ENCODE peak calls at places on chromosomes 12 and 14, in ten cellular contexts. One of them, this sample, is unnamed.

GRCh38 chr12:57523706-57524614 is 1.3 kb downstream of the MBD6 start:
- DNase-seq in astrocyte of the spinal cord: no peak
- DNase-seq in substantia nigra: no peak
- DNase-seq in transverse colon: no peak
- DNase-seq in activated CD4-positive, alpha-beta memory T cell treated with anti-CD3 and anti-CD28 coated beads, Interleukin-2, amount 10 ng/mL, durations not matched to agents 7 days and 5 days: no peak
- DNase-seq in caudate nucleus: no peak
- DNase-seq in NCI-H460: no peak
- DNase-seq in foreskin fibroblast: no peak
- DNase-seq in neural crest cell: no peak
- DNase-seq in HT-29: no peak
- DNase-seq in this sample: no peak

GRCh38 chr12:70948236-70948975 is 27.9 kb upstream of the PTPRR start:
- DNase-seq in astrocyte of the spinal cord: no peak
- DNase-seq in substantia nigra: no peak
- DNase-seq in transverse colon: no peak
- DNase-seq in activated CD4-positive, alpha-beta memory T cell treated with anti-CD3 and anti-CD28 coated beads, Interleukin-2, amount 10 ng/mL, durations not matched to agents 7 days and 5 days: no peak
- DNase-seq in caudate nucleus: no peak
- DNase-seq in NCI-H460: no peak
- DNase-seq in foreskin fibroblast: no peak
- DNase-seq in neural crest cell: no peak
- DNase-seq in HT-29: no peak
- DNase-seq in this sample: no peak

GRCh38 chr12:31702047-31702446 is 26.8 kb downstream of the AMN1 start:
- DNase-seq in astrocyte of the spinal cord: peak
- DNase-seq in substantia nigra: no peak
- DNase-seq in transverse colon: no peak
- DNase-seq in activated CD4-positive, alpha-beta memory T cell treated with anti-CD3 and anti-CD28 coated beads, Interleukin-2, amount 10 ng/mL, durations not matched to agents 7 days and 5 days: no peak
- DNase-seq in caudate nucleus: no peak
- DNase-seq in NCI-H460: no peak
- DNase-seq in foreskin fibroblast: peak
- DNase-seq in neural crest cell: no peak
- DNase-seq in HT-29: peak
- DNase-seq in this sample: no peak

GRCh38 chr14:21070610-21071224 is 613 bp downstream of the ARHGEF40 start:
- DNase-seq in astrocyte of the spinal cord: peak
- DNase-seq in substantia nigra: no peak
- DNase-seq in transverse colon: peak
- DNase-seq in activated CD4-positive, alpha-beta memory T cell treated with anti-CD3 and anti-CD28 coated beads, Interleukin-2, amount 10 ng/mL, durations not matched to agents 7 days and 5 days: no peak
- DNase-seq in caudate nucleus: no peak
- DNase-seq in NCI-H460: no peak
- DNase-seq in foreskin fibroblast: peak
- DNase-seq in neural crest cell: peak
- DNase-seq in HT-29: no peak
- DNase-seq in this sample: peak

GRCh38 chr12:65948320-65949008 is 124.2 kb downstream of the HMGA2 start:
- DNase-seq in astrocyte of the spinal cord: peak
- DNase-seq in substantia nigra: peak
- DNase-seq in transverse colon: peak
- DNase-seq in activated CD4-positive, alpha-beta memory T cell treated with anti-CD3 and anti-CD28 coated beads, Interleukin-2, amount 10 ng/mL, durations not matched to agents 7 days and 5 days: no peak
- DNase-seq in caudate nucleus: peak
- DNase-seq in NCI-H460: no peak
- DNase-seq in foreskin fibroblast: peak
- DNase-seq in neural crest cell: no peak
- DNase-seq in HT-29: peak
- DNase-seq in this sample: no peak

GRCh38 chr12:74339211-74339610 is 198.4 kb upstream of the ATXN7L3B start:
- DNase-seq in astrocyte of the spinal cord: peak
- DNase-seq in substantia nigra: no peak
- DNase-seq in transverse colon: no peak
- DNase-seq in activated CD4-positive, alpha-beta memory T cell treated with anti-CD3 and anti-CD28 coated beads, Interleukin-2, amount 10 ng/mL, durations not matched to agents 7 days and 5 days: no peak
- DNase-seq in caudate nucleus: no peak
- DNase-seq in NCI-H460: no peak
- DNase-seq in foreskin fibroblast: peak
- DNase-seq in neural crest cell: no peak
- DNase-seq in HT-29: no peak
- DNase-seq in this sample: no peak

GRCh38 chr12:101823891-101824290 is 6.9 kb downstream of the GNPTAB start:
- DNase-seq in astrocyte of the spinal cord: no peak
- DNase-seq in substantia nigra: no peak
- DNase-seq in transverse colon: peak
- DNase-seq in activated CD4-positive, alpha-beta memory T cell treated with anti-CD3 and anti-CD28 coated beads, Interleukin-2, amount 10 ng/mL, durations not matched to agents 7 days and 5 days: peak
- DNase-seq in caudate nucleus: peak
- DNase-seq in NCI-H460: peak
- DNase-seq in foreskin fibroblast: peak
- DNase-seq in neural crest cell: peak
- DNase-seq in HT-29: peak
- DNase-seq in this sample: peak

GRCh38 chr12:67592228-67593011 is 56.1 kb upstream of the DYRK2 start:
- DNase-seq in astrocyte of the spinal cord: peak
- DNase-seq in substantia nigra: no peak
- DNase-seq in transverse colon: no peak
- DNase-seq in activated CD4-positive, alpha-beta memory T cell treated with anti-CD3 and anti-CD28 coated beads, Interleukin-2, amount 10 ng/mL, durations not matched to agents 7 days and 5 days: peak
- DNase-seq in caudate nucleus: no peak
- DNase-seq in NCI-H460: no peak
- DNase-seq in foreskin fibroblast: peak
- DNase-seq in neural crest cell: no peak
- DNase-seq in HT-29: no peak
- DNase-seq in this sample: no peak

GRCh38 chr14:87133073-87133815 is 859.7 kb downstream of the GALC start:
- DNase-seq in astrocyte of the spinal cord: peak
- DNase-seq in substantia nigra: no peak
- DNase-seq in transverse colon: no peak
- DNase-seq in activated CD4-positive, alpha-beta memory T cell treated with anti-CD3 and anti-CD28 coated beads, Interleukin-2, amount 10 ng/mL, durations not matched to agents 7 days and 5 days: no peak
- DNase-seq in caudate nucleus: no peak
- DNase-seq in NCI-H460: no peak
- DNase-seq in foreskin fibroblast: peak
- DNase-seq in neural crest cell: no peak
- DNase-seq in HT-29: no peak
- DNase-seq in this sample: no peak

GRCh38 chr14:89365071-89365801 is 51.8 kb downstream of the FOXN3 start:
- DNase-seq in astrocyte of the spinal cord: no peak
- DNase-seq in substantia nigra: no peak
- DNase-seq in transverse colon: peak
- DNase-seq in activated CD4-positive, alpha-beta memory T cell treated with anti-CD3 and anti-CD28 coated beads, Interleukin-2, amount 10 ng/mL, durations not matched to agents 7 days and 5 days: peak
- DNase-seq in caudate nucleus: peak
- DNase-seq in NCI-H460: no peak
- DNase-seq in foreskin fibroblast: no peak
- DNase-seq in neural crest cell: no peak
- DNase-seq in HT-29: no peak
- DNase-seq in this sample: peak

GRCh38 chr12:53989227-53990113 is 4.5 kb downstream of the HOXC10 start:
- DNase-seq in astrocyte of the spinal cord: peak
- DNase-seq in substantia nigra: peak
- DNase-seq in transverse colon: no peak
- DNase-seq in activated CD4-positive, alpha-beta memory T cell treated with anti-CD3 and anti-CD28 coated beads, Interleukin-2, amount 10 ng/mL, durations not matched to agents 7 days and 5 days: peak
- DNase-seq in caudate nucleus: no peak
- DNase-seq in NCI-H460: peak
- DNase-seq in foreskin fibroblast: peak
- DNase-seq in neural crest cell: no peak
- DNase-seq in HT-29: peak
- DNase-seq in this sample: no peak

GRCh38 chr12:119008691-119009221 is 27.4 kb downstream of the SRRM4 start:
- DNase-seq in astrocyte of the spinal cord: no peak
- DNase-seq in substantia nigra: no peak
- DNase-seq in transverse colon: no peak
- DNase-seq in activated CD4-positive, alpha-beta memory T cell treated with anti-CD3 and anti-CD28 coated beads, Interleukin-2, amount 10 ng/mL, durations not matched to agents 7 days and 5 days: no peak
- DNase-seq in caudate nucleus: no peak
- DNase-seq in NCI-H460: no peak
- DNase-seq in foreskin fibroblast: no peak
- DNase-seq in neural crest cell: peak
- DNase-seq in HT-29: no peak
- DNase-seq in this sample: no peak

GRCh38 chr12:18165889-18166288 is 75.9 kb upstream of the RERGL start:
- DNase-seq in astrocyte of the spinal cord: no peak
- DNase-seq in substantia nigra: no peak
- DNase-seq in transverse colon: no peak
- DNase-seq in activated CD4-positive, alpha-beta memory T cell treated with anti-CD3 and anti-CD28 coated beads, Interleukin-2, amount 10 ng/mL, durations not matched to agents 7 days and 5 days: no peak
- DNase-seq in caudate nucleus: no peak
- DNase-seq in NCI-H460: no peak
- DNase-seq in foreskin fibroblast: no peak
- DNase-seq in neural crest cell: no peak
- DNase-seq in HT-29: no peak
- DNase-seq in this sample: no peak

GRCh38 chr14:36996133-36996856 is 176.1 kb downstream of the SLC25A21 start:
- DNase-seq in astrocyte of the spinal cord: peak
- DNase-seq in substantia nigra: no peak
- DNase-seq in transverse colon: no peak
- DNase-seq in activated CD4-positive, alpha-beta memory T cell treated with anti-CD3 and anti-CD28 coated beads, Interleukin-2, amount 10 ng/mL, durations not matched to agents 7 days and 5 days: no peak
- DNase-seq in caudate nucleus: no peak
- DNase-seq in NCI-H460: peak
- DNase-seq in foreskin fibroblast: peak
- DNase-seq in neural crest cell: no peak
- DNase-seq in HT-29: no peak
- DNase-seq in this sample: no peak

GRCh38 chr14:74988131-74988530 is 14.6 kb upstream of the EIF2B2 start:
- DNase-seq in astrocyte of the spinal cord: peak
- DNase-seq in substantia nigra: no peak
- DNase-seq in transverse colon: no peak
- DNase-seq in activated CD4-positive, alpha-beta memory T cell treated with anti-CD3 and anti-CD28 coated beads, Interleukin-2, amount 10 ng/mL, durations not matched to agents 7 days and 5 days: no peak
- DNase-seq in caudate nucleus: no peak
- DNase-seq in NCI-H460: no peak
- DNase-seq in foreskin fibroblast: peak
- DNase-seq in neural crest cell: no peak
- DNase-seq in HT-29: peak
- DNase-seq in this sample: no peak

GRCh38 chr12:22812531-22812930 is 187.6 kb downstream of the ETNK1 start:
- DNase-seq in astrocyte of the spinal cord: no peak
- DNase-seq in substantia nigra: no peak
- DNase-seq in transverse colon: no peak
- DNase-seq in activated CD4-positive, alpha-beta memory T cell treated with anti-CD3 and anti-CD28 coated beads, Interleukin-2, amount 10 ng/mL, durations not matched to agents 7 days and 5 days: no peak
- DNase-seq in caudate nucleus: no peak
- DNase-seq in NCI-H460: no peak
- DNase-seq in foreskin fibroblast: no peak
- DNase-seq in neural crest cell: no peak
- DNase-seq in HT-29: no peak
- DNase-seq in this sample: no peak

GRCh38 chr12:25557830-25558436 is 4.8 kb upstream of the LMNTD1 start:
- DNase-seq in astrocyte of the spinal cord: peak
- DNase-seq in substantia nigra: no peak
- DNase-seq in transverse colon: no peak
- DNase-seq in activated CD4-positive, alpha-beta memory T cell treated with anti-CD3 and anti-CD28 coated beads, Interleukin-2, amount 10 ng/mL, durations not matched to agents 7 days and 5 days: no peak
- DNase-seq in caudate nucleus: no peak
- DNase-seq in NCI-H460: peak
- DNase-seq in foreskin fibroblast: peak
- DNase-seq in neural crest cell: peak
- DNase-seq in HT-29: peak
- DNase-seq in this sample: no peak

GRCh38 chr12:108021949-108022522 is 107.1 kb upstream of the WSCD2 start:
- DNase-seq in astrocyte of the spinal cord: no peak
- DNase-seq in substantia nigra: no peak
- DNase-seq in transverse colon: no peak
- DNase-seq in activated CD4-positive, alpha-beta memory T cell treated with anti-CD3 and anti-CD28 coated beads, Interleukin-2, amount 10 ng/mL, durations not matched to agents 7 days and 5 days: no peak
- DNase-seq in caudate nucleus: no peak
- DNase-seq in NCI-H460: no peak
- DNase-seq in foreskin fibroblast: no peak
- DNase-seq in neural crest cell: no peak
- DNase-seq in HT-29: no peak
- DNase-seq in this sample: no peak

GRCh38 chr12:51943346-51943745 is 8.2 kb upstream of the ACVR1B start:
- DNase-seq in astrocyte of the spinal cord: no peak
- DNase-seq in substantia nigra: no peak
- DNase-seq in transverse colon: no peak
- DNase-seq in activated CD4-positive, alpha-beta memory T cell treated with anti-CD3 and anti-CD28 coated beads, Interleukin-2, amount 10 ng/mL, durations not matched to agents 7 days and 5 days: no peak
- DNase-seq in caudate nucleus: no peak
- DNase-seq in NCI-H460: no peak
- DNase-seq in foreskin fibroblast: no peak
- DNase-seq in neural crest cell: no peak
- DNase-seq in HT-29: no peak
- DNase-seq in this sample: no peak

GRCh38 chr12:106956048-106956935 is 585 bp downstream of the TMEM263 start:
- DNase-seq in astrocyte of the spinal cord: peak
- DNase-seq in substantia nigra: peak
- DNase-seq in transverse colon: peak
- DNase-seq in activated CD4-positive, alpha-beta memory T cell treated with anti-CD3 and anti-CD28 coated beads, Interleukin-2, amount 10 ng/mL, durations not matched to agents 7 days and 5 days: peak
- DNase-seq in caudate nucleus: peak
- DNase-seq in NCI-H460: peak
- DNase-seq in foreskin fibroblast: peak
- DNase-seq in neural crest cell: peak
- DNase-seq in HT-29: no peak
- DNase-seq in this sample: peak

GRCh38 chr12:97093187-97093683 is 186.2 kb downstream of the NEDD1 start:
- DNase-seq in astrocyte of the spinal cord: no peak
- DNase-seq in substantia nigra: no peak
- DNase-seq in transverse colon: no peak
- DNase-seq in activated CD4-positive, alpha-beta memory T cell treated with anti-CD3 and anti-CD28 coated beads, Interleukin-2, amount 10 ng/mL, durations not matched to agents 7 days and 5 days: no peak
- DNase-seq in caudate nucleus: no peak
- DNase-seq in NCI-H460: no peak
- DNase-seq in foreskin fibroblast: no peak
- DNase-seq in neural crest cell: no peak
- DNase-seq in HT-29: no peak
- DNase-seq in this sample: no peak

GRCh38 chr12:66964629-66965028 is 285.8 kb upstream of the GRIP1 start:
- DNase-seq in astrocyte of the spinal cord: peak
- DNase-seq in substantia nigra: no peak
- DNase-seq in transverse colon: no peak
- DNase-seq in activated CD4-positive, alpha-beta memory T cell treated with anti-CD3 and anti-CD28 coated beads, Interleukin-2, amount 10 ng/mL, durations not matched to agents 7 days and 5 days: peak
- DNase-seq in caudate nucleus: no peak
- DNase-seq in NCI-H460: no peak
- DNase-seq in foreskin fibroblast: no peak
- DNase-seq in neural crest cell: no peak
- DNase-seq in HT-29: no peak
- DNase-seq in this sample: peak

GRCh38 chr12:14885718-14886201 is at the start of gene MGP:
- DNase-seq in astrocyte of the spinal cord: peak
- DNase-seq in substantia nigra: no peak
- DNase-seq in transverse colon: peak
- DNase-seq in activated CD4-positive, alpha-beta memory T cell treated with anti-CD3 and anti-CD28 coated beads, Interleukin-2, amount 10 ng/mL, durations not matched to agents 7 days and 5 days: no peak
- DNase-seq in caudate nucleus: no peak
- DNase-seq in NCI-H460: no peak
- DNase-seq in foreskin fibroblast: peak
- DNase-seq in neural crest cell: no peak
- DNase-seq in HT-29: peak
- DNase-seq in this sample: no peak

GRCh38 chr12:46221255-46222128 is 47.4 kb downstream of the SLC38A1 start:
- DNase-seq in astrocyte of the spinal cord: peak
- DNase-seq in substantia nigra: no peak
- DNase-seq in transverse colon: no peak
- DNase-seq in activated CD4-positive, alpha-beta memory T cell treated with anti-CD3 and anti-CD28 coated beads, Interleukin-2, amount 10 ng/mL, durations not matched to agents 7 days and 5 days: no peak
- DNase-seq in caudate nucleus: no peak
- DNase-seq in NCI-H460: no peak
- DNase-seq in foreskin fibroblast: peak
- DNase-seq in neural crest cell: no peak
- DNase-seq in HT-29: no peak
- DNase-seq in this sample: no peak

GRCh38 chr12:13135336-13136178 is 32.1 kb upstream of the GSG1 start:
- DNase-seq in astrocyte of the spinal cord: peak
- DNase-seq in substantia nigra: peak
- DNase-seq in transverse colon: no peak
- DNase-seq in activated CD4-positive, alpha-beta memory T cell treated with anti-CD3 and anti-CD28 coated beads, Interleukin-2, amount 10 ng/mL, durations not matched to agents 7 days and 5 days: no peak
- DNase-seq in caudate nucleus: no peak
- DNase-seq in NCI-H460: peak
- DNase-seq in foreskin fibroblast: peak
- DNase-seq in neural crest cell: no peak
- DNase-seq in HT-29: peak
- DNase-seq in this sample: no peak

GRCh38 chr14:92945959-92946846 is 23.3 kb downstream of the CHGA start:
- DNase-seq in astrocyte of the spinal cord: peak
- DNase-seq in substantia nigra: no peak
- DNase-seq in transverse colon: peak
- DNase-seq in activated CD4-positive, alpha-beta memory T cell treated with anti-CD3 and anti-CD28 coated beads, Interleukin-2, amount 10 ng/mL, durations not matched to agents 7 days and 5 days: no peak
- DNase-seq in caudate nucleus: no peak
- DNase-seq in NCI-H460: peak
- DNase-seq in foreskin fibroblast: peak
- DNase-seq in neural crest cell: no peak
- DNase-seq in HT-29: peak
- DNase-seq in this sample: no peak